ENCODE peak calls at places on chromosomes 12 and 14, in eight cellular contexts. B is breast epithelium, V is ascending aorta, N is esophagus squamous epithelium, P is ovary, D is hepatocyte, G is endodermal cell, I is psoas muscle. F is an unnamed sample. For H3K4me1, the result is how much of the 10 kb centered on the place peaks cover.

GRCh38 chr14:91996951-91997371 is 42.9 kb downstream of the TRIP11 start:
- DNase-seq in B (no peak), V (no peak), N (no peak), P (no peak), D (peak), G (no peak), I (no peak), F (no peak)

GRCh38 chr14:71586131-71586893 is 345.9 kb upstream of the RGS6 start:
- DNase-seq in B (no peak), V (no peak), N (no peak), P (peak), D (peak), G (no peak), I (peak), F (no peak)

GRCh38 chr12:51687142-51687935 is 96.3 kb downstream of the SCN8A start:
- DNase-seq in B (no peak), V (no peak), N (no peak), P (no peak), D (peak), G (no peak), I (no peak), F (no peak)

GRCh38 chr12:102726686-102727085 is 190.4 kb downstream of the PAH start:
- DNase-seq in B (no peak), V (no peak), N (no peak), P (no peak), D (no peak), G (no peak), I (no peak), F (no peak)

GRCh38 chr14:79706382-79706781 is 504.9 kb downstream of the DIO2 start:
- DNase-seq in B (no peak), V (no peak), N (no peak), P (no peak), D (no peak), G (no peak), I (no peak), F (no peak)

GRCh38 chr12:131850856-131851559 is 22.8 kb downstream of the MMP17 start:
- DNase-seq in B (no peak), V (peak), N (no peak), P (no peak), D (peak), G (peak), I (no peak), F (peak)

GRCh38 chr14:51619551-51619950 is 32.2 kb upstream of the FRMD6 start:
- DNase-seq in B (no peak), V (no peak), N (no peak), P (no peak), D (no peak), G (no peak), I (no peak), F (no peak)

GRCh38 chr12:5088586-5089264 is 45.0 kb downstream of the KCNA5 start:
- DNase-seq in B (no peak), V (no peak), N (no peak), P (peak), D (peak), G (peak), I (peak), F (peak)

GRCh38 chr14:96424104-96424989 is 32.4 kb downstream of the AK7 start:
- DNase-seq in B (no peak), V (no peak), N (no peak), P (no peak), D (peak), G (no peak), I (no peak), F (peak)

GRCh38 chr12:20489645-20490044 is 121.3 kb downstream of the PDE3A start:
- DNase-seq in B (no peak), V (no peak), N (no peak), P (no peak), D (no peak), G (no peak), I (no peak), F (no peak)

GRCh38 chr14:100362311-100362927 is 39.3 kb downstream of the SLC25A47 start:
- DNase-seq in B (no peak), V (no peak), N (no peak), P (no peak), D (no peak), G (no peak), I (no peak), F (no peak)

GRCh38 chr12:49553512-49554088 is 14.3 kb downstream of the MCRS1 start:
- DNase-seq in B (no peak), V (no peak), N (no peak), P (no peak), D (no peak), G (peak), I (no peak), F (no peak)

GRCh38 chr12:87661770-87662402 is 367.3 kb downstream of the C12orf50 start:
- DNase-seq in B (no peak), V (no peak), N (no peak), P (no peak), D (no peak), G (no peak), I (no peak), F (no peak)

GRCh38 chr12:111361073-111361716 is 7.7 kb downstream of the PHETA1 start:
- DNase-seq in B (no peak), V (no peak), N (no peak), P (no peak), D (no peak), G (no peak), I (no peak), F (no peak)

GRCh38 chr14:34059925-34060746 is 109.3 kb upstream of the EGLN3 start:
- DNase-seq in B (peak), V (peak), N (no peak), P (peak), D (peak), G (peak), I (peak), F (peak)

GRCh38 chr12:62163368-62163767 is 96.8 kb upstream of the USP15 start:
- DNase-seq in B (no peak), V (no peak), N (no peak), P (no peak), D (no peak), G (no peak), I (no peak), F (no peak)

GRCh38 chr12:131991816-131992430 is 42.2 kb downstream of the EP400 start:
- DNase-seq in B (no peak), V (no peak), N (no peak), P (no peak), D (no peak), G (peak), I (no peak), F (no peak)

GRCh38 chr14:59022144-59022543 is 166.3 kb upstream of the DAAM1 start:
- DNase-seq in B (no peak), V (no peak), N (no peak), P (no peak), D (no peak), G (no peak), I (no peak), F (no peak)

GRCh38 chr14:44528180-44528579 is 21.1 kb upstream of the FSCB start:
- DNase-seq in B (no peak), V (no peak), N (no peak), P (no peak), D (no peak), G (no peak), I (no peak), F (no peak)

DNA sequence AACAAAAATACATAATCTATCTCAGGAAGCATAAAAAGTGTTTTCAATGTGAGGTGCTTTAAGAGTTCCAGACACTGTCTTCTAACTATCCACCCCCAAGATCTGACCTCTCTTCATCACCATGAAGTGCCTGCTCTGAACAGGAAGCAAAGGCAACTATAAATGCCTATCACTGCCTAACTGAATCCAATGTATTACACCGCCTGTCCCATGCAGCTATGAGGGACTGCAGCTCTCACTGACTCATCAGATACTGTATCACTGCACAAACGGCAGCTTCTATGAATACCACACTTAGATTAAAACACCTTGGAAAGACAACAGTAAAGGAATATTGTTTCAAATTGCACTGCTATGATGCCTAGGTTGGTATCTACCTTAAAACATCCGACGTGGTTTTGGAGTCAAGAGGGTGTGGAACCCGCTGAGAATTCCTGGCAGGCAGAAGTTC is 314.4 kb downstream of the MED13L start:
- DNase-seq in B (no peak), V (no peak), N (no peak), P (no peak), D (no peak), G (no peak), I (no peak), F (no peak)
- H3K4me3 ChIP-seq in B (no peak), V (no peak), N (no peak), P (no peak), D (no peak), G (no peak), I (no peak), F (no peak)

GRCh38 chr12:122855985-122856831 is 21.0 kb downstream of the HIP1R start:
- DNase-seq in B (no peak), V (no peak), N (no peak), P (no peak), D (no peak), G (peak), I (no peak), F (no peak)

GRCh38 chr12:122856999-122857671 is 21.9 kb downstream of the HIP1R start:
- DNase-seq in B (no peak), V (no peak), N (no peak), P (no peak), D (peak), G (peak), I (no peak), F (no peak)

GRCh38 chr12:122858591-122859302 is 23.5 kb downstream of the HIP1R start:
- DNase-seq in B (no peak), V (no peak), N (no peak), P (no peak), D (no peak), G (peak), I (no peak), F (no peak)

GRCh38 chr12:122859303-122860051 is 24.2 kb downstream of the HIP1R start:
- DNase-seq in B (no peak), V (no peak), N (no peak), P (no peak), D (no peak), G (no peak), I (no peak), F (no peak)

GRCh38 chr12:122858171-122858570 is 22.9 kb downstream of the HIP1R start:
- DNase-seq in B (no peak), V (no peak), N (no peak), P (no peak), D (no peak), G (peak), I (no peak), F (no peak)
- H3K4me1 ChIP-seq in B (under half), V (under half), N (under half), P (under half), D (under half), G (under half), I (under half), F (under half)

DNA sequence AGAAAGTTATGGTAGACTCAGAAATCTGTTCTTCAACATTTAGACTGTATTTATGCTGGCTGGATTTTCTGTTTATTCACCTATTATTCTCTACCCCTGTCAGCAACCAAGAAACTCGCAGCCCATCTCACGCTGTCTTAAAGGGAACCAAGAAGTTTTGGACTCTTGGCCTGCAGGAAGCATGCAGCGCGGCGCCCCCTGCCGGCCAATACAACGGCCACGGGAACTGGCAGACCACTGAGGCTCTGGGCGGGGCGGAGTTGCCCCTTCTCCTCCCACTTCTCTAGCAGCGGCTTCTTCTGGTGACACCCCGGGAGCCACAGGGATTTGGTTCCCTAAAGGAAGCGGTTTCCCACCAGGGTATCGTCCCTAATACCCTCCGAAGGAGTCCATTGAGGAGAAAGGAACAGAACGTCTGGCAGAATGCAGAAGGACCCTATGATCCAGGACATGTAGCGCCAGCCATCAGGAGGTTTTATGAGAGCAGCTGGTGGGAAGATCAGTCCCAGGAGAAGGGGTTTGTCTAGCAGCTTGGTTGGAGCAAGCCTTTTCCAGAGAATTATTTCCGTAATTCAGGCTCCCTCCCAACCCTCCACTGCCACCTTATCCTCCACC is 21.0 kb upstream of the RNASE2 start:
- DNase-seq in B (no peak), V (peak), N (no peak), P (no peak), D (peak), G (peak), I (peak), F (peak)
- TF ChIP-seq CTCF in B (no peak), V (no peak), N (no peak), P (no peak), D (peak), G (peak), I (peak), F (peak)

DNA sequence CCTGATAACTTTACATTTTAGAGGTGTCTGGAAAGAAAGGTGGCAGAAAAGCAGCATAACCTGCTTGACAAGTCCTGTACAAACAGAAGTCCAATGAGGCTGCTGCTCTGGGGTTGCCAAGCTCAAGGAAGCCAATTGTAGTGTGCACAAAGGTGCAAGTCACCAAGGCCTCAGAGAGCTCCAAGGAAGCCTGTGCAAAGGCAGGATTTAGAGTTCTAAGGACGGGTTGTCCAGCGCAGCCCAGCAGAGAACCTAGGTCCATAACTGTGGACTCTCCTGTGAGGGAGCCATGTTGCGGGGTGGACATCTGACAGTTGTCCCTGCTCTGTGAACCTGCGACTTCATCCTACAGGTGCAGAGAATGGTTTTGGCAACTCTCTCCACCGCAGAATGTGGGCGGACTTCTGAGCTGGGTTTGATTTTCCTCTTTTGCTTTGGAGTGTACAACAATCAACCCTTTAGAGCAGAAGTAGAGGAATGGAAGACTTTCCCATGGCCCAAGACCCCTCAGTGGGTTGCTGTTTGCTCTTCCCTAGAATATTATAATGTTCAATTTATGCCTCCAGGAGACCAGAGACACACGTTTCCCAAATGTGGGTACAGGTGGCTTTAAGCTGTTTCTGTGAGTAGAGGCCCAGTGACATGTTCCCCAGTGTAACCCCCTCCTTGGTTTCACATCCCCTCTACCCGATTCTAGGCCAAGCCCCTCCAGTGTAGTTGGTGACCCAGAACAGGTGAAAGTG is 81.0 kb downstream of the ETV6 start:
- DNase-seq in B (peak), V (no peak), N (no peak), P (no peak), D (peak), G (no peak), I (no peak), F (no peak)
- H3K4me3 ChIP-seq in B (no peak), V (no peak), N (peak), P (no peak), D (no peak), G (no peak), I (no peak), F (no peak)

GRCh38 chr12:66003951-66004350 is 126.6 kb downstream of the LLPH start:
- DNase-seq in B (no peak), V (no peak), N (no peak), P (no peak), D (no peak), G (no peak), I (no peak), F (no peak)

GRCh38 chr12:65999564-66000280 is 130.8 kb downstream of the LLPH start:
- DNase-seq in B (no peak), V (no peak), N (no peak), P (no peak), D (no peak), G (no peak), I (no peak), F (no peak)

GRCh38 chr12:66004922-66005703 is 125.4 kb downstream of the LLPH start:
- DNase-seq in B (no peak), V (no peak), N (no peak), P (no peak), D (no peak), G (no peak), I (no peak), F (peak)

GRCh38 chr12:66000958-66001357 is 129.6 kb downstream of the LLPH start:
- DNase-seq in B (no peak), V (no peak), N (no peak), P (no peak), D (no peak), G (no peak), I (no peak), F (no peak)

DNA sequence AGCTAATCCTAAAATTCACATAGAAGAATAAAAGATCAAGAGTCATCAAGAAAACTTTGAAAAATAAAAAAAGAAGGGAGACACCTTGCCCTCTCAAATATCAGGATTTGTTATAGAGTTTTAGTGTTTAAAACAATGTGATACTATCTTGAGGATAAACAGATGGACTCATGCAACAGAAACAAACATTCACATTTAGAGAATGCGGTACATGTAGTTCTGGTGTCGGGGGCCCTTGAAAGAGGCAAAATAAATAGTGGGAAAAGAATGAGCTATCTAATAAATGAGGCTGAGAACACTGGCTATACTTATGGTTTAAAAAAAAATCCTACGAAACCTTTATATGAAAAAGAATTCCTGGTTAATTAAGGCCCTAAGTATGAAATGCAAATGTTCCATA is 127.7 kb downstream of the LLPH start:
- DNase-seq in B (no peak), V (no peak), N (no peak), P (no peak), D (no peak), G (no peak), I (no peak), F (no peak)
- H3K4me1 ChIP-seq in B (under half), V (under half), N (under half), P (under half), D (under half), G (under half), I (under half), F (under half)

GRCh38 chr14:21997300-21997699 is 323.7 kb upstream of the OR4E1 start:
- DNase-seq in B (no peak), V (no peak), N (no peak), P (no peak), D (peak), G (peak), I (no peak), F (no peak)
- TF ChIP-seq CTCF in B (no peak), V (no peak), N (no peak), P (no peak), D (peak), G (peak), I (no peak), F (no peak)

DNA sequence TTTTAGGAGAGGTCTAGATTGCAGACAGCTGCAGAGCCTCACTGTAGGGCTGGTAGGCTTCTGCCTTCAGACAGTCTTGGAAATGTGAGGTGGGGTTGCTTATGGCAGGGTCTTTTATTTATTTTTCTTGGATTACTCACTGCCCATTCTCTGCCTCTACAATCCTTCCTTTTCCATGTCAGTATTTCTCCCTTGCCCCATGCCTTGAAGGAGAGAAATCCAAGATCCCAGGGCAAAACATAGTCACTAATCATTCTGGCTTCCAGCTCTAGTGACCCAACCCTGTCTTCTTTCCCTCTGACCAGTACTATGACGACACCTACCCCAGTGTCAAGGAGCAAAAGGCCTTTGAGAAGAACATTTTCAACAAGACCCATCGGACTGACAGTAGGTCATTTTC is 17.0 kb downstream of the COPZ1 start:
- DNase-seq in B (no peak), V (no peak), N (no peak), P (no peak), D (no peak), G (no peak), I (no peak), F (no peak)
- H3K4me3 ChIP-seq in B (no peak), V (no peak), N (no peak), P (no peak), D (no peak), G (peak), I (no peak), F (no peak)

DNA sequence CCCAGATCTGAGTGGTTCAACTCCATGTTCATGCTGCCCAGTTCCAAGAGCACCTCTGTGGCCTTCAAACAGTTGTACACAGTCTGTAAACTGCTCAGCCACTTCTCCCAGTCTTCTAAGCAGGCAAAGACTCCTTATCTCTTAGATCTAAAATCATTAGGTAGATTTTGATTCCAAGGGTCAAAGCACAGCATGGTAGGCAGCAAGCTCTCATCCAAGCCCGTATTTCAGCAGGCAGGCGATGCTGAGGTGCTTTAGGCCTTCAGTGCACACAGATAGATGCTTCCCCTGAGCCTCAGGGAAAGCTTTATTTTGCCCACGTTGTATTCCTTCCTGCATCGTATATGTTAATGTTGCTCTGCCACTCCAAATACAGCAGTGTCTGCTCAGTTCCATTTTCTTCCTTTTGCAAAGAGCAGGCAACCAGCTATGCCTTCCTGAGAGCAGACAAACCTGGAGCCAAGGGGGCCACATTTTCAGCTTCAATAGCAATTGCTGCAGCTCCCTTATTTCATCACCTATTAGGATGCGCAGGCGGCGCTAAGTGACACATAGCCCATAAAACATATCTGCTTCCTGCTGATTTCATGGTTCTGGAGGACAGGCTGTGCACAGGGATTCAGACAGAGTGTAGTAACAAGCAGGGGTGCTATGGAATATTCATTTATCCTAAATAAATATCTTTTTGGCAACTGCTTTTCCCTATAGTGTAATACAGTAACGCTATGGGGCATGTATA is 67.5 kb downstream of the ETV6 start:
- DNase-seq in B (no peak), V (no peak), N (no peak), P (no peak), D (peak), G (no peak), I (no peak), F (no peak)
- H3K4me1 ChIP-seq in B (under half), V (under half), N (under half), P (under half), D (under half), G (under half), I (under half), F (half or more)